ENCODE peak calls at places on chromosome 15, in seven cellular contexts. One of them, this sample, is unnamed.

GRCh38 chr15:101844916-101845315 is 32.9 kb downstream of the OR4F15 start:
- DNase-seq in colonic mucosa: no peak
- DNase-seq in tibial artery: no peak
- DNase-seq in Caco-2: no peak
- DNase-seq in ovary: no peak
- DNase-seq in effector memory CD4-positive, alpha-beta T cell: no peak
- DNase-seq in mucosa of descending colon: no peak
- DNase-seq in this sample: no peak

GRCh38 chr15:22888120-22888859 is 49.8 kb downstream of the NIPA2 start:
- DNase-seq in colonic mucosa: no peak
- DNase-seq in tibial artery: no peak
- DNase-seq in Caco-2: no peak
- DNase-seq in ovary: no peak
- DNase-seq in effector memory CD4-positive, alpha-beta T cell: no peak
- DNase-seq in mucosa of descending colon: no peak
- DNase-seq in this sample: no peak

GRCh38 chr15:49301562-49301961 is 121.5 kb upstream of the FGF7 start:
- DNase-seq in colonic mucosa: no peak
- DNase-seq in tibial artery: no peak
- DNase-seq in Caco-2: no peak
- DNase-seq in ovary: no peak
- DNase-seq in effector memory CD4-positive, alpha-beta T cell: no peak
- DNase-seq in mucosa of descending colon: no peak
- DNase-seq in this sample: no peak

GRCh38 chr15:101501703-101502373 is 12.3 kb upstream of the PCSK6 start:
- DNase-seq in colonic mucosa: no peak
- DNase-seq in tibial artery: no peak
- DNase-seq in Caco-2: no peak
- DNase-seq in ovary: peak; percentile 53
- DNase-seq in effector memory CD4-positive, alpha-beta T cell: no peak
- DNase-seq in mucosa of descending colon: no peak
- DNase-seq in this sample: no peak

GRCh38 chr15:77419050-77419835 is 661 bp downstream of the PEAK1 start:
- DNase-seq in colonic mucosa: peak; percentile 56
- DNase-seq in tibial artery: peak; percentile 68
- DNase-seq in Caco-2: peak; percentile 58
- DNase-seq in ovary: peak; percentile 73
- DNase-seq in effector memory CD4-positive, alpha-beta T cell: peak; percentile 22
- DNase-seq in mucosa of descending colon: peak; percentile 73
- DNase-seq in this sample: no peak

GRCh38 chr15:85500729-85501128 is 120.3 kb downstream of the AKAP13 start:
- DNase-seq in colonic mucosa: no peak
- DNase-seq in tibial artery: no peak
- DNase-seq in Caco-2: no peak
- DNase-seq in ovary: no peak
- DNase-seq in effector memory CD4-positive, alpha-beta T cell: no peak
- DNase-seq in mucosa of descending colon: no peak
- DNase-seq in this sample: no peak

GRCh38 chr15:70091649-70092461 is 5.9 kb downstream of the TLE3 start:
- DNase-seq in colonic mucosa: peak; percentile 67
- DNase-seq in tibial artery: no peak
- DNase-seq in Caco-2: no peak
- DNase-seq in ovary: no peak
- DNase-seq in effector memory CD4-positive, alpha-beta T cell: no peak
- DNase-seq in mucosa of descending colon: no peak
- DNase-seq in this sample: no peak

GRCh38 chr15:101303408-101303807 is 8.4 kb upstream of the SNRPA1 start:
- DNase-seq in colonic mucosa: no peak
- DNase-seq in tibial artery: no peak
- DNase-seq in Caco-2: no peak
- DNase-seq in ovary: no peak
- DNase-seq in effector memory CD4-positive, alpha-beta T cell: no peak
- DNase-seq in mucosa of descending colon: no peak
- DNase-seq in this sample: no peak

GRCh38 chr15:77030042-77030927 is 35.4 kb downstream of the PSTPIP1 start:
- DNase-seq in colonic mucosa: peak; percentile 49
- DNase-seq in tibial artery: peak; percentile 48
- DNase-seq in Caco-2: no peak
- DNase-seq in ovary: no peak
- DNase-seq in effector memory CD4-positive, alpha-beta T cell: no peak
- DNase-seq in mucosa of descending colon: peak; percentile 61
- DNase-seq in this sample: peak; percentile 7

GRCh38 chr15:92942706-92943105 is 42.6 kb downstream of the CHD2 start:
- DNase-seq in colonic mucosa: no peak
- DNase-seq in tibial artery: no peak
- DNase-seq in Caco-2: no peak
- DNase-seq in ovary: no peak
- DNase-seq in effector memory CD4-positive, alpha-beta T cell: no peak
- DNase-seq in mucosa of descending colon: no peak
- DNase-seq in this sample: no peak

GRCh38 chr15:40046721-40047412 is 7.9 kb upstream of the SRP14 start:
- DNase-seq in colonic mucosa: no peak
- DNase-seq in tibial artery: peak; percentile 11
- DNase-seq in Caco-2: no peak
- DNase-seq in ovary: no peak
- DNase-seq in effector memory CD4-positive, alpha-beta T cell: no peak
- DNase-seq in mucosa of descending colon: no peak
- DNase-seq in this sample: no peak

GRCh38 chr15:78050441-78050809 is 27.1 kb downstream of the TBC1D2B start:
- DNase-seq in colonic mucosa: no peak
- DNase-seq in tibial artery: no peak
- DNase-seq in Caco-2: no peak
- DNase-seq in ovary: no peak
- DNase-seq in effector memory CD4-positive, alpha-beta T cell: no peak
- DNase-seq in mucosa of descending colon: no peak
- DNase-seq in this sample: no peak

GRCh38 chr15:96264801-96265515 is 65.5 kb upstream of the NR2F2 start:
- DNase-seq in colonic mucosa: no peak
- DNase-seq in tibial artery: no peak
- DNase-seq in Caco-2: peak; percentile 84
- DNase-seq in ovary: no peak
- DNase-seq in effector memory CD4-positive, alpha-beta T cell: no peak
- DNase-seq in mucosa of descending colon: no peak
- DNase-seq in this sample: no peak

GRCh38 chr15:33994005-33994615 is 25.8 kb downstream of the CHRM5 start:
- DNase-seq in colonic mucosa: no peak
- DNase-seq in tibial artery: no peak
- DNase-seq in Caco-2: peak; percentile 38
- DNase-seq in ovary: no peak
- DNase-seq in effector memory CD4-positive, alpha-beta T cell: no peak
- DNase-seq in mucosa of descending colon: no peak
- DNase-seq in this sample: no peak

GRCh38 chr15:63052961-63053698 is 10.6 kb downstream of the TPM1 start:
- DNase-seq in colonic mucosa: peak; percentile 59
- DNase-seq in tibial artery: peak; percentile 87
- DNase-seq in Caco-2: no peak
- DNase-seq in ovary: peak; percentile 52
- DNase-seq in effector memory CD4-positive, alpha-beta T cell: no peak
- DNase-seq in mucosa of descending colon: no peak
- DNase-seq in this sample: peak; percentile 58

GRCh38 chr15:101255615-101256350 is 3.9 kb upstream of the CHSY1 start:
- DNase-seq in colonic mucosa: no peak
- DNase-seq in tibial artery: no peak
- DNase-seq in Caco-2: no peak
- DNase-seq in ovary: no peak
- DNase-seq in effector memory CD4-positive, alpha-beta T cell: no peak
- DNase-seq in mucosa of descending colon: no peak
- DNase-seq in this sample: no peak

GRCh38 chr15:67680645-67681044 is 138.1 kb downstream of the MAP2K5 start:
- DNase-seq in colonic mucosa: no peak
- DNase-seq in tibial artery: no peak
- DNase-seq in Caco-2: peak; percentile 1
- DNase-seq in ovary: no peak
- DNase-seq in effector memory CD4-positive, alpha-beta T cell: no peak
- DNase-seq in mucosa of descending colon: no peak
- DNase-seq in this sample: no peak

GRCh38 chr15:27127834-27128570 is 157.0 kb downstream of the GABRG3 start:
- DNase-seq in colonic mucosa: no peak
- DNase-seq in tibial artery: no peak
- DNase-seq in Caco-2: no peak
- DNase-seq in ovary: no peak
- DNase-seq in effector memory CD4-positive, alpha-beta T cell: no peak
- DNase-seq in mucosa of descending colon: no peak
- DNase-seq in this sample: no peak

GRCh38 chr15:31325432-31325975 is 1.1 kb upstream of the KLF13 start:
- DNase-seq in colonic mucosa: peak; percentile 77
- DNase-seq in tibial artery: peak; percentile 89
- DNase-seq in Caco-2: peak; percentile 43
- DNase-seq in ovary: peak; percentile 90
- DNase-seq in effector memory CD4-positive, alpha-beta T cell: peak; percentile 59
- DNase-seq in mucosa of descending colon: peak; percentile 91
- DNase-seq in this sample: peak; percentile 70

GRCh38 chr15:92451225-92451825 is 57.6 kb downstream of the ST8SIA2 start:
- DNase-seq in colonic mucosa: no peak
- DNase-seq in tibial artery: no peak
- DNase-seq in Caco-2: no peak
- DNase-seq in ovary: no peak
- DNase-seq in effector memory CD4-positive, alpha-beta T cell: no peak
- DNase-seq in mucosa of descending colon: no peak
- DNase-seq in this sample: no peak

GRCh38 chr15:101326462-101327146 is 31.6 kb upstream of the SNRPA1 start:
- DNase-seq in colonic mucosa: no peak
- DNase-seq in tibial artery: peak; percentile 37
- DNase-seq in Caco-2: no peak
- DNase-seq in ovary: no peak
- DNase-seq in effector memory CD4-positive, alpha-beta T cell: no peak
- DNase-seq in mucosa of descending colon: no peak
- DNase-seq in this sample: no peak

GRCh38 chr15:76377751-76378150 is 41.2 kb downstream of the ISL2 start:
- DNase-seq in colonic mucosa: no peak
- DNase-seq in tibial artery: no peak
- DNase-seq in Caco-2: no peak
- DNase-seq in ovary: no peak
- DNase-seq in effector memory CD4-positive, alpha-beta T cell: no peak
- DNase-seq in mucosa of descending colon: no peak
- DNase-seq in this sample: no peak

GRCh38 chr15:85543741-85544155 is 163.3 kb downstream of the AKAP13 start:
- DNase-seq in colonic mucosa: peak; percentile 92
- DNase-seq in tibial artery: peak; percentile 78
- DNase-seq in Caco-2: no peak
- DNase-seq in ovary: peak; percentile 77
- DNase-seq in effector memory CD4-positive, alpha-beta T cell: no peak
- DNase-seq in mucosa of descending colon: peak; percentile 92
- DNase-seq in this sample: peak; percentile 48

GRCh38 chr15:25186411-25186810 is 231.6 kb downstream of the SNRPN start:
- DNase-seq in colonic mucosa: no peak
- DNase-seq in tibial artery: peak; percentile 45
- DNase-seq in Caco-2: no peak
- DNase-seq in ovary: no peak
- DNase-seq in effector memory CD4-positive, alpha-beta T cell: no peak
- DNase-seq in mucosa of descending colon: peak; percentile 12
- DNase-seq in this sample: no peak

GRCh38 chr15:25188051-25188450 is 233.3 kb downstream of the SNRPN start:
- DNase-seq in colonic mucosa: no peak
- DNase-seq in tibial artery: peak; percentile 53
- DNase-seq in Caco-2: no peak
- DNase-seq in ovary: no peak
- DNase-seq in effector memory CD4-positive, alpha-beta T cell: no peak
- DNase-seq in mucosa of descending colon: no peak
- DNase-seq in this sample: no peak

GRCh38 chr15:25188551-25189101 is 233.8 kb downstream of the SNRPN start:
- DNase-seq in colonic mucosa: no peak
- DNase-seq in tibial artery: no peak
- DNase-seq in Caco-2: no peak
- DNase-seq in ovary: no peak
- DNase-seq in effector memory CD4-positive, alpha-beta T cell: no peak
- DNase-seq in mucosa of descending colon: no peak
- DNase-seq in this sample: no peak

GRCh38 chr15:25185791-25186190 is 231.0 kb downstream of the SNRPN start:
- DNase-seq in colonic mucosa: no peak
- DNase-seq in tibial artery: peak; percentile 49
- DNase-seq in Caco-2: no peak
- DNase-seq in ovary: no peak
- DNase-seq in effector memory CD4-positive, alpha-beta T cell: no peak
- DNase-seq in mucosa of descending colon: peak; percentile 17
- DNase-seq in this sample: no peak

GRCh38 chr15:25186906-25187645 is 232.3 kb downstream of the SNRPN start:
- DNase-seq in colonic mucosa: no peak
- DNase-seq in tibial artery: peak; percentile 62
- DNase-seq in Caco-2: no peak
- DNase-seq in ovary: no peak
- DNase-seq in effector memory CD4-positive, alpha-beta T cell: no peak
- DNase-seq in mucosa of descending colon: peak; percentile 35
- DNase-seq in this sample: no peak
- H3K9me3 ChIP-seq in colonic mucosa: no peaks in the 10 kb centered on the region
- H3K9me3 ChIP-seq in tibial artery: peaks cover 71% of the 10 kb centered on the region
- H3K9me3 ChIP-seq in Caco-2: peaks cover 51% of the 10 kb centered on the region
- H3K9me3 ChIP-seq in ovary: peaks cover 26% of the 10 kb centered on the region
- H3K9me3 ChIP-seq in effector memory CD4-positive, alpha-beta T cell: no peaks in the 10 kb centered on the region
- H3K9me3 ChIP-seq in mucosa of descending colon: peaks cover 97% of the 10 kb centered on the region
- H3K9me3 ChIP-seq in this sample: no peaks in the 10 kb centered on the region

GRCh38 chr15:42984534-42985034 is 64.0 kb upstream of the TTBK2 start:
- DNase-seq in colonic mucosa: no peak
- DNase-seq in tibial artery: no peak
- DNase-seq in Caco-2: no peak
- DNase-seq in ovary: no peak
- DNase-seq in effector memory CD4-positive, alpha-beta T cell: no peak
- DNase-seq in mucosa of descending colon: no peak
- DNase-seq in this sample: no peak

GRCh38 chr15:42992626-42993025 is 72.0 kb upstream of the TTBK2 start:
- DNase-seq in colonic mucosa: no peak
- DNase-seq in tibial artery: no peak
- DNase-seq in Caco-2: no peak
- DNase-seq in ovary: no peak
- DNase-seq in effector memory CD4-positive, alpha-beta T cell: no peak
- DNase-seq in mucosa of descending colon: no peak
- DNase-seq in this sample: no peak

GRCh38 chr15:42986693-42987342 is 66.2 kb upstream of the TTBK2 start:
- DNase-seq in colonic mucosa: no peak
- DNase-seq in tibial artery: no peak
- DNase-seq in Caco-2: no peak
- DNase-seq in ovary: no peak
- DNase-seq in effector memory CD4-positive, alpha-beta T cell: no peak
- DNase-seq in mucosa of descending colon: no peak
- DNase-seq in this sample: no peak
- H3K36me3 ChIP-seq in colonic mucosa: no peaks in the 10 kb centered on the region
- H3K36me3 ChIP-seq in tibial artery: peaks cover 72% of the 10 kb centered on the region
- H3K36me3 ChIP-seq in Caco-2: peaks cover 1% of the 10 kb centered on the region
- H3K36me3 ChIP-seq in ovary: no peaks in the 10 kb centered on the region
- H3K36me3 ChIP-seq in effector memory CD4-positive, alpha-beta T cell: peaks cover 20% of the 10 kb centered on the region
- H3K36me3 ChIP-seq in mucosa of descending colon: no peaks in the 10 kb centered on the region
- H3K36me3 ChIP-seq in this sample: no peaks in the 10 kb centered on the region

GRCh38 chr15:24746094-24746493 is 70.5 kb downstream of the NPAP1 start:
- DNase-seq in colonic mucosa: no peak
- DNase-seq in tibial artery: no peak
- DNase-seq in Caco-2: no peak
- DNase-seq in ovary: no peak
- DNase-seq in effector memory CD4-positive, alpha-beta T cell: no peak
- DNase-seq in mucosa of descending colon: no peak
- DNase-seq in this sample: no peak
- H3K9me3 ChIP-seq in colonic mucosa: no peaks in the 10 kb centered on the region
- H3K9me3 ChIP-seq in tibial artery: peaks cover 5% of the 10 kb centered on the region
- H3K9me3 ChIP-seq in Caco-2: peaks cover 9% of the 10 kb centered on the region
- H3K9me3 ChIP-seq in ovary: peaks cover 3% of the 10 kb centered on the region
- H3K9me3 ChIP-seq in effector memory CD4-positive, alpha-beta T cell: peaks cover 3% of the 10 kb centered on the region
- H3K9me3 ChIP-seq in mucosa of descending colon: peaks cover 52% of the 10 kb centered on the region
- H3K9me3 ChIP-seq in this sample: peaks cover 15% of the 10 kb centered on the region

DNA sequence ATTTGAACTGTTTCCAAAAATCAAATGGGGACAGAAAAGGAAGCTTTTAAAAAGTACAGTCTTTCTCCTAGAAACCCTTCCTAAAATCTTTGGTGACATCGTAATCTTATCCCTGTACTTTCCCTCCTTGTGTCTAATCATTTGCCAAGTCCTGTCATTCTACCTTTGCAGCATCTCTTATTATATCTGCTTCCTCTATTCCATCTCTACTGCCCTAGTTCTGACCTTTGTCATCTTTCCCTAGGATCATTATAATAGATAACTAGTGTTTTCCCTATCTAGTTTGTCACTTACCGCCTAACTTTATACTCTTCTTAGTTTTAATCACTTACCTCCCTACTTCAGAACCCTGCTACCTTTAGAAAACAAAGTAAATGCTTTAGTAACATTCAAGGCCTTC is 11.6 kb downstream of the USP8 start:
- DNase-seq in colonic mucosa: no peak
- DNase-seq in tibial artery: no peak
- DNase-seq in Caco-2: no peak
- DNase-seq in ovary: no peak
- DNase-seq in effector memory CD4-positive, alpha-beta T cell: no peak
- DNase-seq in mucosa of descending colon: no peak
- DNase-seq in this sample: no peak
- H3K36me3 ChIP-seq in colonic mucosa: peaks cover 16% of the 10 kb centered on the region
- H3K36me3 ChIP-seq in tibial artery: peaks cover 27% of the 10 kb centered on the region
- H3K36me3 ChIP-seq in Caco-2: peaks cover 2% of the 10 kb centered on the region
- H3K36me3 ChIP-seq in ovary: no peaks in the 10 kb centered on the region
- H3K36me3 ChIP-seq in effector memory CD4-positive, alpha-beta T cell: no peaks in the 10 kb centered on the region
- H3K36me3 ChIP-seq in mucosa of descending colon: peaks cover 4% of the 10 kb centered on the region
- H3K36me3 ChIP-seq in this sample: peaks cover 45% of the 10 kb centered on the region